ENCODE peak calls at places on chromosomes 6 and 20, in five cellular contexts. X, M, Z, H and L are unnamed samples.

GRCh38 chr6:108163267-108163643 is 2.6 kb upstream of the NR2E1 start:
- DNase-seq in H (no peak), M (peak; percentile 25), Z (no peak), X (no peak), L (no peak)

GRCh38 chr6:154276810-154277577 is 79.6 kb downstream of the IPCEF1 start:
- DNase-seq in H (no peak), X (peak; percentile 65), Z (no peak), M (peak; percentile 58), L (no peak)

GRCh38 chr6:144564202-144564601 is 279.1 kb downstream of the UTRN start:
- DNase-seq in H (no peak), Z (no peak), X (no peak), M (no peak), L (no peak)

GRCh38 chr6:24574809-24575208 is 71.2 kb downstream of the KIAA0319 start:
- DNase-seq in X (peak; percentile 52), H (no peak), M (peak; percentile 42), Z (no peak), L (peak; percentile 19)

GRCh38 chr6:52538921-52539354 is 37.9 kb downstream of the TRAM2 start:
- DNase-seq in H (no peak), M (no peak), X (no peak), Z (no peak), L (peak; percentile 38)

GRCh38 chr6:47737406-47737805 is 39.0 kb downstream of the ADGRF4 start:
- DNase-seq in Z (no peak), H (no peak), X (no peak), M (no peak), L (no peak)

GRCh38 chr20:44187763-44188709 is 1.0 kb upstream of the JPH2 start:
- DNase-seq in X (peak; percentile 29), Z (no peak), M (no peak), H (no peak), L (peak; percentile 53)

GRCh38 chr6:15329154-15329781 is 83.4 kb downstream of the JARID2 start:
- DNase-seq in M (no peak), H (no peak), Z (no peak), X (no peak), L (peak; percentile 91)

GRCh38 chr6:161029195-161029809 is 37.7 kb downstream of the MAP3K4 start:
- DNase-seq in H (no peak), X (peak; percentile 74), M (peak; percentile 63), Z (no peak), L (peak; percentile 36)

GRCh38 chr6:50655848-50656453 is 57.4 kb upstream of the TFAP2D start:
- DNase-seq in M (peak; percentile 13), X (peak; percentile 20), H (no peak), Z (no peak), L (no peak)

GRCh38 chr20:33046412-33046811 is 7.3 kb upstream of the BPIFB3 start:
- DNase-seq in X (no peak), M (no peak), Z (no peak), H (no peak), L (no peak)

GRCh38 chr6:15207923-15208322 is 37.9 kb upstream of the JARID2 start:
- DNase-seq in H (no peak), X (no peak), Z (no peak), M (no peak), L (peak; percentile 41)

GRCh38 chr6:89298680-89299450 is 16.2 kb downstream of the GABRR2 start:
- DNase-seq in X (peak; percentile 90), Z (no peak), H (no peak), M (peak; percentile 40), L (peak; percentile 65)

GRCh38 chr20:17615645-17616479 is 46.0 kb downstream of the DSTN start:
- DNase-seq in H (no peak), Z (no peak), X (no peak), M (no peak), L (no peak)

GRCh38 chr6:165895421-165896165 is 232.6 kb upstream of the PDE10A start:
- DNase-seq in H (no peak), X (no peak), M (no peak), Z (no peak), L (no peak)

GRCh38 chr6:132190815-132191175 is 210.5 kb downstream of the MOXD1 start:
- DNase-seq in X (no peak), H (no peak), Z (no peak), M (no peak), L (no peak)

GRCh38 chr6:30037182-30037788 is 23.8 kb upstream of the POLR1H start:
- DNase-seq in M (peak; percentile 33), H (no peak), Z (no peak), X (peak; percentile 26), L (no peak)

GRCh38 chr6:39169448-39170344 is 54.7 kb upstream of the SAYSD1 start:
- DNase-seq in H (no peak), Z (no peak), M (no peak), X (no peak), L (no peak)